ENCODE peak calls at places on chromosomes 2 and 18, in seven cellular contexts. E is stimulated activated CD4-positive, alpha-beta T cell treated with anti-CD3 and anti-CD28 coated beads, Interleukin-2, amount 100 ng/mL, for 48 hours; X is SK-MEL-5; I is left ventricle myocardium superior; B is fibroblast of mammary gland; Z is NCI-H2227 treated with DMSO at 0.1 percent for 48 hours; S is G401. O is an unnamed sample.
A peak's percentile ranks its signal among the peaks of the same experiment; 100 is the strongest.

GRCh38 chr18:63980896-63981454 is 11.1 kb downstream of the SERPINB8 start:
- DNase-seq in E (no peak), X (no peak), I (no peak), B (no peak), Z (no peak), S (no peak), O (peak; percentile 47)

GRCh38 chr2:106065268-106065982 is 128.7 kb downstream of the UXS1 start:
- DNase-seq in E (no peak), X (no peak), I (peak; percentile 68), B (no peak), Z (no peak), S (no peak), O (no peak)

GRCh38 chr2:20322527-20323300 is 27.9 kb downstream of the PUM2 start:
- DNase-seq in E (no peak), X (no peak), I (no peak), B (no peak), Z (no peak), S (no peak), O (no peak)

GRCh38 chr2:95051636-95052035 is 26.1 kb downstream of the MAL start:
- DNase-seq in E (no peak), X (no peak), I (no peak), B (no peak), Z (no peak), S (no peak), O (no peak)

GRCh38 chr18:77765468-77765867 is 515.8 kb downstream of the GALR1 start:
- DNase-seq in E (peak; percentile 2), X (peak; percentile 60), I (no peak), B (peak; percentile 6), Z (peak; percentile 3), S (peak; percentile 45), O (peak; percentile 59)

GRCh38 chr2:120767486-120768005 is 31.9 kb downstream of the GLI2 start:
- DNase-seq in E (no peak), X (no peak), I (peak; percentile 31), B (no peak), Z (no peak), S (no peak), O (no peak)

GRCh38 chr2:8819194-8819593 is 18.2 kb downstream of the KIDINS220 start:
- DNase-seq in E (no peak), X (no peak), I (no peak), B (peak; percentile 53), Z (no peak), S (no peak), O (no peak)

GRCh38 chr2:184032983-184033382 is 565.3 kb upstream of the ZNF804A start:
- DNase-seq in E (no peak), X (no peak), I (no peak), B (peak; percentile 6), Z (no peak), S (no peak), O (no peak)

GRCh38 chr18:57430983-57431382 is 4.2 kb upstream of the ONECUT2 start:
- DNase-seq in E (no peak), X (no peak), I (no peak), B (no peak), Z (no peak), S (no peak), O (no peak)

GRCh38 chr18:34097312-34097711 is 127.4 kb downstream of the NOL4 start:
- DNase-seq in E (no peak), X (no peak), I (no peak), B (peak; percentile 14), Z (no peak), S (no peak), O (no peak)

GRCh38 chr2:79860233-79861058 is 347.6 kb downstream of the CTNNA2 start:
- DNase-seq in E (no peak), X (peak; percentile 72), I (no peak), B (peak; percentile 39), Z (peak; percentile 56), S (peak; percentile 32), O (peak; percentile 82)

GRCh38 chr2:54331095-54331835 is 75.2 kb upstream of the TSPYL6 start:
- DNase-seq in E (no peak), X (no peak), I (no peak), B (no peak), Z (peak; percentile 71), S (peak; percentile 49), O (no peak)